ENCODE peak calls at places on chromosomes 3 and 15, in seven cellular contexts. W is thyroid gland, I is amniotic stem cell, T is EL, M is MM.1S, Q is bronchial epithelial cell, X is NCI-H1092 treated with DMSO at 0.1 percent for 48 hours. S is an unnamed sample.

GRCh38 chr3:128426128-128426921 is 40.4 kb downstream of the DNAJB8 start:
- DNase-seq in I (no peak), W (peak), X (no peak), Q (no peak), M (peak), T (peak), S (no peak)

GRCh38 chr15:90104551-90104950 is 2.3 kb upstream of the IDH2 start:
- DNase-seq in M (no peak), Q (peak), T (no peak), I (no peak), X (no peak), W (peak), S (no peak)

GRCh38 chr3:157026091-157026490 is 133.9 kb downstream of the CCNL1 start:
- DNase-seq in M (no peak), W (no peak), I (no peak), T (no peak), X (no peak), Q (peak), S (no peak)

GRCh38 chr3:159499031-159499793 is 489.4 kb upstream of the IL12A start:
- DNase-seq in W (no peak), X (no peak), T (peak), Q (peak), I (no peak), M (no peak), S (no peak)

GRCh38 chr3:193240850-193241706 is at the start of gene PLAAT1:
- DNase-seq in T (peak), I (peak), M (peak), X (peak), Q (peak), W (peak), S (peak)

GRCh38 chr3:185823280-185824044 is 1.4 kb downstream of the IGF2BP2 start:
- DNase-seq in M (peak), X (no peak), T (peak), Q (no peak), I (no peak), W (peak), S (peak)

GRCh38 chr3:138082992-138083386 is 32.4 kb downstream of the DZIP1L start:
- DNase-seq in I (no peak), Q (no peak), M (no peak), W (no peak), T (no peak), X (no peak), S (no peak)

GRCh38 chr15:76217867-76218217 is 93.4 kb downstream of the ETFA start:
- DNase-seq in W (no peak), X (no peak), I (no peak), M (no peak), T (no peak), Q (no peak), S (no peak)

GRCh38 chr15:91484141-91484540 is 369.4 kb upstream of the SLCO3A1 start:
- DNase-seq in W (no peak), Q (no peak), I (no peak), M (no peak), X (no peak), T (no peak), S (no peak)

GRCh38 chr15:75054172-75054897 is 30.9 kb downstream of the PPCDC start:
- DNase-seq in X (no peak), T (no peak), Q (no peak), M (no peak), W (no peak), I (no peak), S (no peak)

GRCh38 chr3:117628896-117629295 is 919.3 kb downstream of the TUSC7 start:
- DNase-seq in W (peak), M (peak), I (peak), X (peak), Q (peak), T (peak), S (peak)

GRCh38 chr3:4672727-4673126 is 179.6 kb downstream of the ITPR1 start:
- DNase-seq in Q (no peak), X (no peak), T (no peak), I (no peak), W (no peak), M (no peak), S (no peak)

GRCh38 chr3:100087203-100087602 is 27.1 kb downstream of the FILIP1L start:
- DNase-seq in I (peak), Q (no peak), W (no peak), X (no peak), M (peak), T (peak), S (no peak)

GRCh38 chr3:67123914-67124313 is 125.8 kb downstream of the KBTBD8 start:
- DNase-seq in X (no peak), M (no peak), I (no peak), T (no peak), W (no peak), Q (no peak), S (no peak)

GRCh38 chr3:171936231-171936841 is 93.2 kb downstream of the TMEM212 start:
- DNase-seq in T (peak), W (no peak), I (no peak), Q (peak), M (no peak), X (no peak), S (no peak)

GRCh38 chr3:60514085-60514649 is 737.1 kb downstream of the FHIT start:
- DNase-seq in X (no peak), T (no peak), M (no peak), W (no peak), Q (no peak), I (no peak), S (no peak)

GRCh38 chr3:23608650-23609049 is 197.1 kb upstream of the UBE2E1 start:
- DNase-seq in Q (no peak), W (no peak), T (no peak), M (no peak), X (no peak), I (no peak), S (no peak)

GRCh38 chr3:160125188-160125587 is 100.0 kb upstream of the C3orf80 start:
- DNase-seq in X (no peak), W (no peak), Q (no peak), T (no peak), M (no peak), I (no peak), S (no peak)

GRCh38 chr15:40857601-40858351 is 13.9 kb downstream of the SPINT1 start:
- DNase-seq in X (peak), T (peak), M (peak), W (peak), Q (peak), I (no peak), S (peak)

GRCh38 chr3:4846529-4846928 is 132.7 kb upstream of the BHLHE40 start:
- DNase-seq in M (no peak), I (no peak), W (no peak), T (no peak), Q (no peak), X (no peak), S (no peak)

GRCh38 chr3:108838411-108838810 is 15.8 kb downstream of the TRAT1 start:
- DNase-seq in T (no peak), Q (no peak), X (no peak), M (no peak), I (no peak), W (no peak), S (no peak)

GRCh38 chr3:17514597-17514996 is 227.8 kb downstream of the TBC1D5 start:
- DNase-seq in Q (no peak), I (no peak), X (no peak), M (no peak), W (no peak), T (no peak), S (no peak)

S was measured in mesothelial cell of epicardium.